ENCODE peak calls at places on chromosomes 4 and X, in nine cellular contexts. U is tibial nerve, R is ovary, F is breast epithelium, D is esophagus squamous epithelium, V is Peyer's patch, A is HCT116, X is vagina, K is body of pancreas. G is an unnamed sample.

GRCh38 chr4:6916069-6916586 is 6.5 kb downstream of the TBC1D14 start:
- DNase-seq in X (no peak), V (no peak), F (no peak), A (no peak), U (no peak), K (no peak), D (no peak), R (no peak), G (no peak)

GRCh38 chrX:45352588-45352987 is 151.9 kb upstream of the DIPK2B start:
- DNase-seq in R (no peak), X (no peak), U (no peak), F (no peak), A (no peak), V (no peak), K (no peak), D (no peak), G (no peak)

GRCh38 chr4:7987148-7987989 is 47.7 kb upstream of the AFAP1 start:
- DNase-seq in V (peak), U (peak), F (peak), R (peak), D (no peak), K (peak), X (no peak), A (peak), G (peak)

GRCh38 chrX:22575161-22575845 is 302.6 kb downstream of the CBLL2 start:
- DNase-seq in D (no peak), K (no peak), F (no peak), X (no peak), V (no peak), R (no peak), U (no peak), A (no peak), G (no peak)

GRCh38 chr4:7964890-7965662 is 25.4 kb upstream of the AFAP1 start:
- DNase-seq in R (peak), X (no peak), U (peak), A (no peak), K (peak), D (no peak), F (no peak), V (no peak), G (peak)

GRCh38 chrX:8844157-8844556 is 43.0 kb upstream of the FAM9A start:
- DNase-seq in A (no peak), V (no peak), R (no peak), D (no peak), F (no peak), U (no peak), K (no peak), X (no peak), G (no peak)

GRCh38 chr4:173835863-173836262 is 305.8 kb upstream of the HAND2 start:
- DNase-seq in A (no peak), U (no peak), X (no peak), K (no peak), D (no peak), V (no peak), F (no peak), R (no peak), G (no peak)

GRCh38 chr4:173074501-173074946 is 94.1 kb upstream of the GALNT7 start:
- DNase-seq in A (peak), U (no peak), V (no peak), D (no peak), K (peak), X (no peak), F (no peak), R (no peak), G (no peak)

DNA sequence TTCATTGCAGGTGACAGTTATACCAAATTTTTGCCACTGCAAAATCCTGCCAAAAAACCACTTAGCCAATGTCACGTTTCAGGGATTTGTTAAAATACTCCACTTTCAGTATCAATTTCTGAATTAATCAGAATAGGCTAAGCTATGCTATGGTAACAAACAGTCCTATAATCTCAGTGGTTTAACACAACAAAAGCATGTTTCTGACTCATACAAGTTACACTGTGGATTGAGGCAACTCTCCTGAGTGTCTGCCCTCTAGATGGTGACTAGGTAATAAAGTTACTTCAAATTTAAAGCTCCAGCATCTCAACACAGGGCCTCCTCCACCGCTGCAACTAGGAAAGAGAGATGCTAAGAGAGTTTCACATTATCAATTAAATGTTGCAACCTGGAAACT is 23.0 kb upstream of the RADX start:
- DNase-seq in U (no peak), K (no peak), A (no peak), F (no peak), D (no peak), X (no peak), R (no peak), V (no peak), G (no peak)
- TF ChIP-seq POLR2A in U (no peak), K (no peak), A (no peak), F (no peak), D (no peak), X (no peak), R (no peak), V (no peak), G (no peak)

GRCh38 chr4:108172231-108172779 is 3.6 kb upstream of the LEF1 start:
- DNase-seq in A (no peak), K (no peak), D (no peak), F (no peak), V (peak), U (no peak), R (no peak), X (no peak), G (no peak)
- H3K4me3 ChIP-seq in A (no peak), K (no peak), D (peak), F (peak), V (peak), U (peak), R (peak), X (peak), G (peak)

GRCh38 chr4:82739292-82740190 is 59.1 kb downstream of the SCD5 start:
- DNase-seq in U (peak), A (peak), D (no peak), K (peak), X (no peak), V (peak), R (peak), F (peak), G (peak)
- TF ChIP-seq CTCF in U (peak), A (peak), D (peak), K (peak), X (no peak), V (no peak), R (peak), F (peak), G (no peak)

GRCh38 chrX:119943185-119943988 is at the start of gene NKAP:
- DNase-seq in F (peak), K (peak), R (peak), X (peak), V (peak), D (peak), U (peak), A (peak), G (peak)
- TF ChIP-seq POLR2A in F (peak), K (no peak), R (peak), X (no peak), V (peak), D (no peak), U (peak), A (peak), G (no peak)

GRCh38 chr4:87931932-87932331 is 43.6 kb upstream of the SPP1 start:
- DNase-seq in K (no peak), X (no peak), F (no peak), A (no peak), U (no peak), R (no peak), D (no peak), V (no peak), G (no peak)

GRCh38 chr4:87930629-87931028 is 44.9 kb upstream of the SPP1 start:
- DNase-seq in A (no peak), K (no peak), D (no peak), X (no peak), V (no peak), F (no peak), U (no peak), R (no peak), G (no peak)

DNA sequence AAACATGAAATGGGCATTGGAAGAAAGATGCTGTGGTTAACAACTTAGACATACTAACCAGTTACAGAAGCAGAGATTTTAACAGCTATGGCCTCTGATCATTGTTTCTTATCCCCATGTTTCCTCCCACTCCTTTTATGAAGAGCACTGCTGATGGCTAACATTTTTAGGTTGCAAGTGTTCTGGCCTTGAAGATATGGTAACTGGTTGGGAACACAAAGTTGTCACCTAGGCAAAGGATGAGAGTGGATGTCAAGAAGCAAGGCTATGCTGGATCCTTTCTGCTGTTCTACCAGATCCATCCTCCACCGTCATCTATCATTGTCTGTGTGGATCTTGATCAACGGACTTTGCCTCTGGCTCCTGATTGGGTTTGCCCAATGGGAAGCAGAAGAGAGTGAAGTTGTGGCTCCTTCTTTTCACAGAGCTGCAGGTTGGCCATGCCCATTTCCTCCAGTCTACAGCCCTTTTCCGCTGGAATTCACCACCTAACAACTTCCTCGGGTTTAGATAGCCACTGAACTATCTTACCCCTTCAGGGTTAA is 48.9 kb upstream of the SPP1 start:
- DNase-seq in A (no peak), U (no peak), X (no peak), K (no peak), F (no peak), R (no peak), D (no peak), V (no peak), G (no peak)
- H3K4me3 ChIP-seq in A (no peak), U (no peak), X (no peak), K (no peak), F (no peak), R (no peak), D (no peak), V (no peak), G (no peak)

GRCh38 chr4:148438047-148438446 is 4.2 kb downstream of the NR3C2 start:
- DNase-seq in D (no peak), K (no peak), A (no peak), U (no peak), V (no peak), F (no peak), R (no peak), X (no peak), G (no peak)
- TF ChIP-seq CTCF in D (no peak), K (no peak), A (no peak), U (no peak), V (no peak), F (no peak), R (no peak), X (no peak), G (no peak)